ENCODE peak calls at places on chromosome 12, in seven cellular contexts. N is esophagus muscularis mucosa, W is GM23248, J is stomach, U is left ventricle myocardium inferior, A is endodermal cell, Z is ovary. V is an unnamed sample.

GRCh38 chr12:51404627-51405026 is 13.4 kb upstream of the GALNT6 start:
- DNase-seq in N (no peak), W (no peak), J (no peak), U (no peak), A (no peak), Z (no peak), V (no peak)

GRCh38 chr12:73361867-73362230 is 1089.7 kb downstream of the TRHDE start:
- DNase-seq in N (no peak), W (no peak), J (no peak), U (no peak), A (no peak), Z (no peak), V (no peak)

GRCh38 chr12:16350682-16351081 is 3.2 kb downstream of the MGST1 start:
- DNase-seq in N (no peak), W (peak; percentile 96), J (no peak), U (no peak), A (no peak), Z (no peak), V (no peak)

GRCh38 chr12:97912943-97913342 is 450.3 kb downstream of the RMST start:
- DNase-seq in N (no peak), W (no peak), J (no peak), U (no peak), A (no peak), Z (no peak), V (no peak)

GRCh38 chr12:124565071-124565491 is 2.3 kb downstream of the NCOR2 start:
- DNase-seq in N (no peak), W (peak; percentile 77), J (no peak), U (no peak), A (peak; percentile 88), Z (peak; percentile 55), V (peak; percentile 73)

GRCh38 chr12:32201996-32202395 is 95.3 kb downstream of the BICD1 start:
- DNase-seq in N (no peak), W (no peak), J (no peak), U (peak; percentile 18), A (no peak), Z (no peak), V (peak; percentile 55)

GRCh38 chr12:95944108-95944704 is 1.1 kb downstream of the AMDHD1 start:
- DNase-seq in N (no peak), W (peak; percentile 0), J (no peak), U (no peak), A (no peak), Z (no peak), V (no peak)

GRCh38 chr12:62751844-62752155 is 183.2 kb downstream of the PPM1H start:
- DNase-seq in N (no peak), W (no peak), J (no peak), U (no peak), A (no peak), Z (no peak), V (no peak)

GRCh38 chr12:19121449-19122018 is 8.0 kb upstream of the PLEKHA5 start:
- DNase-seq in N (no peak), W (no peak), J (no peak), U (no peak), A (no peak), Z (no peak), V (no peak)

DNA sequence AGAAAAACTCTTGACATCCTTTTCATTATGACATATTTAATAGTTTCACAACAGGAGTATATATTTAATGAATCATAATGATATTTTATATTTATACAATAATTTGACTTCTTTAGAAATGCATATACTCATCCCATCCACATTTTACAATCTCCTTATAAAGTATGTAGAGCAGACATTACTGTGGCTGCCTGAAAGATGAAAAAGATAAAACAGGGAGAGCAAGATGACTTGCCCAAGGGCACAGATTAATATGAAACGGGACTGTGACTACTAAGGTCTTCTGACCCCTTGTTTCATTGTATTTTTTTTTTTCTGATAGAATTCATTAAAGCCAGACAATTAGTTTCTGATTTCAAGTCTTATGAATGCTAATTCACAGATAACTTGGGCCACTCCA is 293.6 kb downstream of the SOX5 start:
- DNase-seq in N (no peak), W (no peak), J (no peak), U (no peak), A (no peak), Z (no peak), V (no peak)
- H3K4me1 ChIP-seq in N (no peaks in the 10 kb centered on the region), W (no peaks in the 10 kb centered on the region), J (no peaks in the 10 kb centered on the region), U (no peaks in the 10 kb centered on the region), A (no peaks in the 10 kb centered on the region), Z (no peaks in the 10 kb centered on the region), V (no peaks in the 10 kb centered on the region)

DNA sequence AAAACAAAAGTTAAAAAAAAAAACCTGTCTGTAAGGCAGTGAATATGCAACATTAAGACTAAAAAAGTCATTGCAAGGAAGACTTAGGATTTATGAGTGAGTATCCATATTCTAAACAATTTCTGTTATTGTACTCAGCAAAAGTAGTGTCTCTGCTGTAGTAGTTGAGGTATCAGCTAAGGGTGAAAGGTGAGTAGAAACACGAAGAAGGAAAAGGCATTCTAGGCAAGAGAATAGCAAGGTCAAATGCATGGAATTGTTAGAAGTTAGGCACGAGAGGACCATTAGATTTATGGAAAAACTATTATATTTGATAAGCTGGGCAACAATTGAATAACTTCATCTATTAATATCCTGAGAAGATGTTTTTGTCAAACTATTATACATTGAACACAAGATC is 1.8 kb downstream of the EID3 start:
- DNase-seq in N (no peak), W (no peak), J (no peak), U (no peak), A (no peak), Z (no peak), V (no peak)
- H3K4me1 ChIP-seq in N (peaks cover 75% of the 10 kb centered on the region), W (peaks cover 43% of the 10 kb centered on the region), J (peaks cover 23% of the 10 kb centered on the region), U (peaks cover 69% of the 10 kb centered on the region), A (no peaks in the 10 kb centered on the region), Z (peaks cover 8% of the 10 kb centered on the region), V (peaks cover 4% of the 10 kb centered on the region)

DNA sequence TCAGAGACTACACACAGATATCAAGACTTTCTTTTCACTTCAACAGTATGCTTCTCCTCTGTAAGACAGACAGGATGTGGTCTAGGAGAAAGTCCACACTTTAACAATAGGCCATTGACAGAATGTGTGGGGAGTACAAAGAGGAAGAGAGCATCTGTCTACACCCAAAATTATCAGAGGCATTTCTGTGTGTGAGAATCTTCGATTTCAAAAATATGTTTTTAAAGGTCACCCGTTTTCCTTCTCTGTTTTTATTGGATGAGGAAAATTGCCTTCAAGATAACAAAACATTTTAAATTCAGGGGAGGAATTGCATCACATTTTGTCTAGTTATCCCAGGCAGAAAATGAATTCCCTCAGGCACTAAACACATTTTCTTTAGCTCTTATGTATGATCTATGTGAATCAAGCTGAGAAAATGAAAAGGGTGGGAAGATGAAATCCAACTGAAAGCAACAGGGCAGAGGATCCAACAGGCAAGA is 16.4 kb downstream of the NAV3 start:
- DNase-seq in N (no peak), W (peak; percentile 43), J (no peak), U (no peak), A (no peak), Z (no peak), V (no peak)
- H3K4me1 ChIP-seq in N (peaks cover 18% of the 10 kb centered on the region), W (peaks cover 36% of the 10 kb centered on the region), J (peaks cover 6% of the 10 kb centered on the region), U (peaks cover 34% of the 10 kb centered on the region), A (no peaks in the 10 kb centered on the region), Z (peaks cover 6% of the 10 kb centered on the region), V (peaks cover 7% of the 10 kb centered on the region)

DNA sequence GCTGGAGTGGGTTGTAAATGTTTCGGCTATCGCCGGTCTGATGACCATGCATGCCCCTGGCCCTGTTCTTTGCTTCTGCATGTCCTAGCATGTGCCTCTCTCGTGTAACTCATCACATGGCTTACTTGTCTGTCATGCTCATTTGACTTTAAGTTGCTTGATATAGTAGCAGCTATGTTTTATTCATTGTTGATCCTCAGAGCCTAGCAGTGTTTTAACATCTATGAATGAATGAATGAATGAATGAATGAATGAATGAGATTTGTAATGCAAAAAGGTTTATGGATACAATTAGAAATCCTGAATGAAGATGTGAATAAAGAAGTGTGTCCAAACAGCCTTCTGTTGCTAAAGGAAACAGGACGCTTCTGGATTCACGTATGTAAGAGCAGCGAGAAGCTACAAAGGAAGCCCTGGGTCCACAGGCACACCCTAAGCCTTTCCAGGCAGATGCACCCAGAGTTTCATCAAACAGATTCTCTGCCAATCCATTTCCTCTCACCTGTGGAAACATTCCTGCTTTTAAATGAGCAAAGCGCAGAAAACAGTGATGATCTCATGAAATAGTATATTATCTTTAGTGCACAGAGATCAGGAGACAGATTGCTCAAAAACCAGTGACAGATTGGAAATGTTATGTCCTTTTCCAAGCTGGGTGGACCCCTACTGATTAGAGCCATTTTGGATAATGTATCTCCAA is 3.4 kb downstream of the GSG1 start:
- DNase-seq in N (peak; percentile 85), W (no peak), J (no peak), U (no peak), A (no peak), Z (no peak), V (no peak)
- H3K4me1 ChIP-seq in N (peaks cover 46% of the 10 kb centered on the region), W (peaks cover 62% of the 10 kb centered on the region), J (peaks cover 18% of the 10 kb centered on the region), U (peaks cover 54% of the 10 kb centered on the region), A (peaks cover 9% of the 10 kb centered on the region), Z (peaks cover 4% of the 10 kb centered on the region), V (peaks cover 2% of the 10 kb centered on the region)

GRCh38 chr12:65922077-65922476 is 97.8 kb downstream of the HMGA2 start:
- DNase-seq in N (no peak), W (no peak), J (no peak), U (no peak), A (no peak), Z (no peak), V (no peak)
- H3K4me1 ChIP-seq in N (no peaks in the 10 kb centered on the region), W (no peaks in the 10 kb centered on the region), J (no peaks in the 10 kb centered on the region), U (no peaks in the 10 kb centered on the region), A (peaks cover 7% of the 10 kb centered on the region), Z (no peaks in the 10 kb centered on the region), V (peaks cover 2% of the 10 kb centered on the region)

DNA sequence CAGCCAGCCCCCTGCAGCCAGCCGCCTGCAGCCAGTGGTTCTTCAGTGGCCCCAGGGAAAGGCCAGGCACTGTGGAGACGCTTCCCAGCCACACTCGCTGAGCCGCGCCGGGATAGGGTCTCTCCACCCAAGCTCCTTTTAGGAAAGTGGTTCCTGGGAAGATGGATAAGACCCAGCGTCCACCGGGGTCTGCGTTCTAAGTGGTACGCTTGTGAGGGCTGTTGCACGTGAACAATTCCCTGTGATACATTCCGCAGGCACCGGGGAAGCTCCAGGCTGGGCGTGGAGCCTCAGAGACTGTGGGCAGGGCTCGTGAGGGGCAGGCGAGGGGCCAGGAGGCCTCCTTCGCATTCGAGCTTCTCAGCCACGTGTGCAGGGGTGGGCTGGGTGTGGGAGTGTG is 48.4 kb downstream of the GALNT9 start:
- DNase-seq in N (no peak), W (peak; percentile 30), J (no peak), U (no peak), A (no peak), Z (no peak), V (no peak)
- H3K4me1 ChIP-seq in N (peaks cover 14% of the 10 kb centered on the region), W (no peaks in the 10 kb centered on the region), J (no peaks in the 10 kb centered on the region), U (no peaks in the 10 kb centered on the region), A (no peaks in the 10 kb centered on the region), Z (peaks cover 3% of the 10 kb centered on the region), V (no peaks in the 10 kb centered on the region)

GRCh38 chr12:81949721-81950120 is 190.6 kb upstream of the PPFIA2 start:
- DNase-seq in N (no peak), W (no peak), J (no peak), U (no peak), A (no peak), Z (no peak), V (no peak)
- H3K4me1 ChIP-seq in N (no peaks in the 10 kb centered on the region), W (no peaks in the 10 kb centered on the region), J (no peaks in the 10 kb centered on the region), U (no peaks in the 10 kb centered on the region), A (no peaks in the 10 kb centered on the region), Z (no peaks in the 10 kb centered on the region), V (no peaks in the 10 kb centered on the region)

GRCh38 chr12:110246690-110247339 is 34.2 kb upstream of the ATP2A2 start:
- DNase-seq in N (no peak), W (no peak), J (no peak), U (no peak), A (no peak), Z (no peak), V (no peak)
- H3K4me1 ChIP-seq in N (peaks cover 59% of the 10 kb centered on the region), W (no peaks in the 10 kb centered on the region), J (peaks cover 42% of the 10 kb centered on the region), U (peaks cover 65% of the 10 kb centered on the region), A (peaks cover 19% of the 10 kb centered on the region), Z (peaks cover 13% of the 10 kb centered on the region), V (no peaks in the 10 kb centered on the region)

V was measured in aorta.